ENCODE peak calls at places on chromosomes 7 and 10, in nine cellular contexts. One of them, this sample, is unnamed.

GRCh38 chr10:7529638-7530037 is 118.8 kb upstream of the SFMBT2 start:
- DNase-seq in fibroblast of lung: no peak
- DNase-seq in fibroblast of mammary gland: no peak
- DNase-seq in epithelial cell of proximal tubule: no peak
- DNase-seq in NB4: peak; percentile 12
- DNase-seq in heart left ventricle: peak; percentile 32
- DNase-seq in kidney epithelial cell: no peak
- DNase-seq in fibroblast of villous mesenchyme: no peak
- DNase-seq in AG04449: no peak
- DNase-seq in this sample: peak; percentile 27

GRCh38 chr7:94022550-94022949 is 18.4 kb upstream of the BET1 start:
- DNase-seq in epithelial cell of proximal tubule: peak; percentile 79
- DNase-seq in fibroblast of mammary gland: peak; percentile 62
- DNase-seq in NB4: peak; percentile 23
- DNase-seq in fibroblast of lung: no peak
- DNase-seq in fibroblast of villous mesenchyme: no peak
- DNase-seq in kidney epithelial cell: no peak
- DNase-seq in AG04449: no peak
- DNase-seq in heart left ventricle: no peak
- DNase-seq in this sample: peak; percentile 86

GRCh38 chr10:88158506-88159123 is 295.2 kb downstream of the PTEN start:
- DNase-seq in fibroblast of mammary gland: no peak
- DNase-seq in fibroblast of villous mesenchyme: peak; percentile 55
- DNase-seq in kidney epithelial cell: no peak
- DNase-seq in heart left ventricle: no peak
- DNase-seq in fibroblast of lung: peak; percentile 55
- DNase-seq in epithelial cell of proximal tubule: no peak
- DNase-seq in NB4: no peak
- DNase-seq in AG04449: no peak
- DNase-seq in this sample: no peak

GRCh38 chr10:35347088-35347487 is 10.8 kb downstream of the CCNY start:
- DNase-seq in AG04449: no peak
- DNase-seq in fibroblast of mammary gland: no peak
- DNase-seq in fibroblast of villous mesenchyme: no peak
- DNase-seq in fibroblast of lung: no peak
- DNase-seq in heart left ventricle: no peak
- DNase-seq in NB4: no peak
- DNase-seq in kidney epithelial cell: no peak
- DNase-seq in epithelial cell of proximal tubule: no peak
- DNase-seq in this sample: no peak

GRCh38 chr10:75202321-75203096 is 8.1 kb upstream of the VDAC2 start:
- DNase-seq in epithelial cell of proximal tubule: no peak
- DNase-seq in AG04449: no peak
- DNase-seq in heart left ventricle: peak; percentile 87
- DNase-seq in NB4: no peak
- DNase-seq in kidney epithelial cell: no peak
- DNase-seq in fibroblast of mammary gland: peak; percentile 72
- DNase-seq in fibroblast of lung: peak; percentile 81
- DNase-seq in fibroblast of villous mesenchyme: peak; percentile 50
- DNase-seq in this sample: peak; percentile 75

GRCh38 chr10:112532053-112532658 is 85.1 kb downstream of the VTI1A start:
- DNase-seq in NB4: peak; percentile 36
- DNase-seq in heart left ventricle: no peak
- DNase-seq in fibroblast of lung: peak; percentile 76
- DNase-seq in fibroblast of villous mesenchyme: peak; percentile 53
- DNase-seq in fibroblast of mammary gland: peak; percentile 68
- DNase-seq in epithelial cell of proximal tubule: no peak
- DNase-seq in AG04449: no peak
- DNase-seq in kidney epithelial cell: no peak
- DNase-seq in this sample: no peak

GRCh38 chr7:116741625-116742316 is 69.8 kb downstream of the MET start:
- DNase-seq in kidney epithelial cell: no peak
- DNase-seq in fibroblast of villous mesenchyme: no peak
- DNase-seq in fibroblast of mammary gland: peak; percentile 29
- DNase-seq in AG04449: no peak
- DNase-seq in heart left ventricle: no peak
- DNase-seq in NB4: no peak
- DNase-seq in epithelial cell of proximal tubule: no peak
- DNase-seq in fibroblast of lung: no peak
- DNase-seq in this sample: no peak

GRCh38 chr10:119834188-119834587 is 38.5 kb downstream of the MCMBP start:
- DNase-seq in epithelial cell of proximal tubule: no peak
- DNase-seq in fibroblast of villous mesenchyme: no peak
- DNase-seq in heart left ventricle: no peak
- DNase-seq in kidney epithelial cell: no peak
- DNase-seq in fibroblast of mammary gland: no peak
- DNase-seq in fibroblast of lung: no peak
- DNase-seq in AG04449: no peak
- DNase-seq in NB4: no peak
- DNase-seq in this sample: no peak

GRCh38 chr7:94832051-94832450 is 75.3 kb upstream of the PPP1R9A start:
- DNase-seq in fibroblast of lung: no peak
- DNase-seq in AG04449: no peak
- DNase-seq in kidney epithelial cell: no peak
- DNase-seq in NB4: no peak
- DNase-seq in fibroblast of mammary gland: no peak
- DNase-seq in heart left ventricle: no peak
- DNase-seq in epithelial cell of proximal tubule: no peak
- DNase-seq in fibroblast of villous mesenchyme: no peak
- DNase-seq in this sample: peak; percentile 64

GRCh38 chr10:126387931-126388911 is at the start of gene ADAM12:
- DNase-seq in kidney epithelial cell: no peak
- DNase-seq in fibroblast of mammary gland: peak; percentile 80
- DNase-seq in epithelial cell of proximal tubule: no peak
- DNase-seq in NB4: no peak
- DNase-seq in AG04449: no peak
- DNase-seq in heart left ventricle: peak; percentile 59
- DNase-seq in fibroblast of villous mesenchyme: peak; percentile 61
- DNase-seq in fibroblast of lung: peak; percentile 73
- DNase-seq in this sample: peak; percentile 76

GRCh38 chr7:7639847-7640220 is 718 bp upstream of the UMAD1 start:
- DNase-seq in NB4: peak; percentile 53
- DNase-seq in AG04449: no peak
- DNase-seq in epithelial cell of proximal tubule: no peak
- DNase-seq in fibroblast of villous mesenchyme: peak; percentile 36
- DNase-seq in fibroblast of lung: peak; percentile 20
- DNase-seq in kidney epithelial cell: no peak
- DNase-seq in heart left ventricle: no peak
- DNase-seq in fibroblast of mammary gland: peak; percentile 34
- DNase-seq in this sample: peak; percentile 43

GRCh38 chr7:121500659-121501058 is 104.6 kb upstream of the FAM3C start:
- DNase-seq in epithelial cell of proximal tubule: no peak
- DNase-seq in AG04449: no peak
- DNase-seq in kidney epithelial cell: peak; percentile 12
- DNase-seq in fibroblast of lung: no peak
- DNase-seq in heart left ventricle: no peak
- DNase-seq in fibroblast of villous mesenchyme: no peak
- DNase-seq in fibroblast of mammary gland: no peak
- DNase-seq in NB4: no peak
- DNase-seq in this sample: no peak

GRCh38 chr10:79348640-79348988 is 1.3 kb downstream of the PPIF start:
- DNase-seq in fibroblast of mammary gland: peak; percentile 27
- DNase-seq in fibroblast of lung: no peak
- DNase-seq in NB4: no peak
- DNase-seq in kidney epithelial cell: no peak
- DNase-seq in heart left ventricle: no peak
- DNase-seq in AG04449: no peak
- DNase-seq in epithelial cell of proximal tubule: no peak
- DNase-seq in fibroblast of villous mesenchyme: no peak
- DNase-seq in this sample: peak; percentile 25

GRCh38 chr10:89552213-89552612 is 16.8 kb upstream of the SLC16A12 start:
- DNase-seq in epithelial cell of proximal tubule: no peak
- DNase-seq in kidney epithelial cell: no peak
- DNase-seq in fibroblast of lung: no peak
- DNase-seq in heart left ventricle: no peak
- DNase-seq in fibroblast of mammary gland: no peak
- DNase-seq in NB4: no peak
- DNase-seq in AG04449: no peak
- DNase-seq in fibroblast of villous mesenchyme: no peak
- DNase-seq in this sample: no peak

GRCh38 chr10:89554433-89554832 is 19.0 kb upstream of the SLC16A12 start:
- DNase-seq in AG04449: no peak
- DNase-seq in fibroblast of villous mesenchyme: no peak
- DNase-seq in NB4: no peak
- DNase-seq in kidney epithelial cell: no peak
- DNase-seq in epithelial cell of proximal tubule: no peak
- DNase-seq in heart left ventricle: no peak
- DNase-seq in fibroblast of mammary gland: no peak
- DNase-seq in fibroblast of lung: no peak
- DNase-seq in this sample: no peak

GRCh38 chr10:89553064-89553734 is 17.8 kb upstream of the SLC16A12 start:
- DNase-seq in fibroblast of mammary gland: peak; percentile 96
- DNase-seq in epithelial cell of proximal tubule: peak; percentile 92
- DNase-seq in kidney epithelial cell: peak; percentile 91
- DNase-seq in fibroblast of lung: peak; percentile 94
- DNase-seq in NB4: no peak
- DNase-seq in AG04449: peak; percentile 81
- DNase-seq in heart left ventricle: no peak
- DNase-seq in fibroblast of villous mesenchyme: peak; percentile 83
- DNase-seq in this sample: peak; percentile 98

GRCh38 chr10:89556590-89556989 is 21.2 kb upstream of the SLC16A12 start:
- DNase-seq in heart left ventricle: no peak
- DNase-seq in epithelial cell of proximal tubule: peak; percentile 95
- DNase-seq in fibroblast of mammary gland: peak; percentile 76
- DNase-seq in AG04449: no peak
- DNase-seq in fibroblast of lung: no peak
- DNase-seq in kidney epithelial cell: peak; percentile 56
- DNase-seq in fibroblast of villous mesenchyme: no peak
- DNase-seq in NB4: no peak
- DNase-seq in this sample: peak; percentile 82

GRCh38 chr10:89555688-89556445 is 20.5 kb upstream of the SLC16A12 start:
- DNase-seq in fibroblast of lung: peak; percentile 40
- DNase-seq in kidney epithelial cell: no peak
- DNase-seq in heart left ventricle: no peak
- DNase-seq in AG04449: no peak
- DNase-seq in NB4: no peak
- DNase-seq in fibroblast of villous mesenchyme: no peak
- DNase-seq in epithelial cell of proximal tubule: peak; percentile 86
- DNase-seq in fibroblast of mammary gland: peak; percentile 53
- DNase-seq in this sample: peak; percentile 45
- TF ChIP-seq CTCF in fibroblast of lung: no peak
- TF ChIP-seq CTCF in kidney epithelial cell: peak; percentile 17
- TF ChIP-seq CTCF in heart left ventricle: peak; percentile 37
- TF ChIP-seq CTCF in AG04449: no peak
- TF ChIP-seq CTCF in NB4: no peak
- TF ChIP-seq CTCF in fibroblast of villous mesenchyme: peak; percentile 22
- TF ChIP-seq CTCF in epithelial cell of proximal tubule: peak; percentile 72
- TF ChIP-seq CTCF in fibroblast of mammary gland: peak; percentile 26
- TF ChIP-seq CTCF in this sample: peak; percentile 18

GRCh38 chr7:43621729-43622448 is 39.0 kb downstream of the STK17A start:
- DNase-seq in heart left ventricle: no peak
- DNase-seq in fibroblast of villous mesenchyme: no peak
- DNase-seq in epithelial cell of proximal tubule: no peak
- DNase-seq in fibroblast of mammary gland: no peak
- DNase-seq in kidney epithelial cell: no peak
- DNase-seq in fibroblast of lung: no peak
- DNase-seq in AG04449: no peak
- DNase-seq in NB4: no peak
- DNase-seq in this sample: peak; percentile 15
- H3K4me3 ChIP-seq in heart left ventricle: no peak overlapping the region
- H3K4me3 ChIP-seq in fibroblast of villous mesenchyme: no peak overlapping the region
- H3K4me3 ChIP-seq in epithelial cell of proximal tubule: no peak overlapping the region
- H3K4me3 ChIP-seq in fibroblast of mammary gland: no peak overlapping the region
- H3K4me3 ChIP-seq in kidney epithelial cell: no peak overlapping the region
- H3K4me3 ChIP-seq in fibroblast of lung: no peak overlapping the region
- H3K4me3 ChIP-seq in AG04449: no peak overlapping the region
- H3K4me3 ChIP-seq in NB4: no peak overlapping the region
- H3K4me3 ChIP-seq in this sample: no peak overlapping the region

DNA sequence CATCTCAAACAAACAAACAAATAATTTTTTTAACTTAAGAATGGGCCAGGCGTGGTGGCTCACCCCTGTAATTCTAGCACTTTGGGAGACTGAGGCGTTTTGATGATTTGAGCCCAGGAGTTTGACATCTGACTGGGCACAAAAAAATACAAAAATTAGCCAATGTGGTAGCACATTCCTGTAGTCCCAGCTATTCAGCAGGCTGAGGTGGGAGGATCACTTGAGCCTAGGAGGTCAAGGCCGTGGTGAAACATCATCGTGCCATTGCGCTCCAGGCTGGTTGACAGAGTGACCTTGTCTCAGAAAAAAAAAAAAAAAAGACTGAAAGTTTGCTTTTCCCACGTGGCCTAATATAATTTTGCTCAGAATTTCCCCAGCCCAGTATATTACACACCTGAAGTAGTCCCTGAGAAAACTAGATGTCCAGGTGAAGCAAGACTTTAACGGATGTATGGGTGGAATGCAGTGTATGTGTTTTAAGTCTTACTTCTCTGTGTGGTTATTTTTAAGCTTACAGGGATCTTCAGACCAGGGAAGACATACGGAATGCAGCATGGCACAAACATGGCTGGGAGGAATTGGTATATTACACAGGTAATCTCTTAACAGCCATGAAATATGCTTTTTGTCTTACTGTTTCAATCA is 32.6 kb downstream of the NIPSNAP2 start:
- DNase-seq in fibroblast of mammary gland: no peak
- DNase-seq in epithelial cell of proximal tubule: no peak
- DNase-seq in kidney epithelial cell: no peak
- DNase-seq in heart left ventricle: no peak
- DNase-seq in AG04449: no peak
- DNase-seq in fibroblast of villous mesenchyme: no peak
- DNase-seq in fibroblast of lung: no peak
- DNase-seq in NB4: no peak
- DNase-seq in this sample: no peak
- TF ChIP-seq CTCF in fibroblast of mammary gland: no peak
- TF ChIP-seq CTCF in epithelial cell of proximal tubule: no peak
- TF ChIP-seq CTCF in kidney epithelial cell: no peak
- TF ChIP-seq CTCF in heart left ventricle: no peak
- TF ChIP-seq CTCF in AG04449: no peak
- TF ChIP-seq CTCF in fibroblast of villous mesenchyme: no peak
- TF ChIP-seq CTCF in fibroblast of lung: no peak
- TF ChIP-seq CTCF in NB4: no peak
- TF ChIP-seq CTCF in this sample: no peak

GRCh38 chr10:13705526-13706169 is 118.9 kb downstream of the PRPF18 start:
- DNase-seq in heart left ventricle: no peak
- DNase-seq in NB4: no peak
- DNase-seq in fibroblast of mammary gland: peak; percentile 53
- DNase-seq in AG04449: no peak
- DNase-seq in epithelial cell of proximal tubule: no peak
- DNase-seq in fibroblast of villous mesenchyme: peak; percentile 33
- DNase-seq in fibroblast of lung: peak; percentile 49
- DNase-seq in kidney epithelial cell: no peak
- DNase-seq in this sample: peak; percentile 56

GRCh38 chr10:13707156-13707881 is 120.6 kb downstream of the PRPF18 start:
- DNase-seq in NB4: peak; percentile 58
- DNase-seq in kidney epithelial cell: peak; percentile 72
- DNase-seq in fibroblast of lung: peak; percentile 95
- DNase-seq in fibroblast of mammary gland: peak; percentile 95
- DNase-seq in AG04449: no peak
- DNase-seq in epithelial cell of proximal tubule: no peak
- DNase-seq in heart left ventricle: peak; percentile 93
- DNase-seq in fibroblast of villous mesenchyme: peak; percentile 95
- DNase-seq in this sample: peak; percentile 94

GRCh38 chr10:13704969-13705368 is 118.2 kb downstream of the PRPF18 start:
- DNase-seq in epithelial cell of proximal tubule: no peak
- DNase-seq in kidney epithelial cell: no peak
- DNase-seq in NB4: no peak
- DNase-seq in AG04449: no peak
- DNase-seq in fibroblast of mammary gland: no peak
- DNase-seq in fibroblast of lung: no peak
- DNase-seq in heart left ventricle: no peak
- DNase-seq in fibroblast of villous mesenchyme: no peak
- DNase-seq in this sample: no peak

GRCh38 chr10:13706604-13707003 is 119.8 kb downstream of the PRPF18 start:
- DNase-seq in heart left ventricle: no peak
- DNase-seq in fibroblast of lung: peak; percentile 47
- DNase-seq in fibroblast of mammary gland: no peak
- DNase-seq in AG04449: no peak
- DNase-seq in kidney epithelial cell: no peak
- DNase-seq in fibroblast of villous mesenchyme: peak; percentile 25
- DNase-seq in epithelial cell of proximal tubule: no peak
- DNase-seq in NB4: no peak
- DNase-seq in this sample: no peak

GRCh38 chr10:13706175-13706574 is 119.4 kb downstream of the PRPF18 start:
- DNase-seq in NB4: no peak
- DNase-seq in fibroblast of villous mesenchyme: no peak
- DNase-seq in fibroblast of mammary gland: no peak
- DNase-seq in fibroblast of lung: no peak
- DNase-seq in kidney epithelial cell: no peak
- DNase-seq in epithelial cell of proximal tubule: no peak
- DNase-seq in heart left ventricle: no peak
- DNase-seq in AG04449: no peak
- DNase-seq in this sample: no peak
- H3K4me3 ChIP-seq in NB4: no peak overlapping the region
- H3K4me3 ChIP-seq in fibroblast of villous mesenchyme: peak overlapping the region; percentile 63
- H3K4me3 ChIP-seq in fibroblast of mammary gland: peak overlapping the region; percentile 96
- H3K4me3 ChIP-seq in fibroblast of lung: peak overlapping the region; percentile 76
- H3K4me3 ChIP-seq in kidney epithelial cell: peak overlapping the region; percentile 48
- H3K4me3 ChIP-seq in epithelial cell of proximal tubule: peak overlapping the region; percentile 76
- H3K4me3 ChIP-seq in heart left ventricle: peak overlapping the region; percentile 65
- H3K4me3 ChIP-seq in AG04449: peak overlapping the region; percentile 81
- H3K4me3 ChIP-seq in this sample: peak overlapping the region; percentile 75